ENCODE peak calls at places on chromosomes 2 and 18, in four cellular contexts. X is cardiac muscle cell; L is tibial artery; P is CD8-positive, alpha-beta T cell. A is an unnamed sample. For H3K9me3, the result is how much of the 10 kb centered on the place peaks cover.

GRCh38 chr18:38250981-38251380 is 685.4 kb upstream of the CELF4 start:
- DNase-seq in L (no peak), P (no peak), X (no peak), A (no peak)

GRCh38 chr2:96342085-96342484 is 6.5 kb downstream of the NCAPH start:
- DNase-seq in L (no peak), P (peak), X (no peak), A (no peak)

GRCh38 chr2:109432421-109432820 is 181.3 kb downstream of the SEPTIN10 start:
- DNase-seq in L (no peak), P (no peak), X (no peak), A (no peak)

GRCh38 chr2:215430528-215431187 is 5.2 kb downstream of the FN1 start:
- DNase-seq in X (peak), L (no peak), P (no peak), A (no peak)

GRCh38 chr18:12405066-12405465 is 2.7 kb upstream of the PRELID3A start:
- DNase-seq in X (no peak), L (no peak), P (no peak), A (no peak)

GRCh38 chr2:229611360-229611759 is 103.0 kb downstream of the DNER start:
- DNase-seq in X (no peak), P (no peak), L (no peak), A (no peak)

GRCh38 chr2:11822746-11823411 is 76.4 kb downstream of the LPIN1 start:
- DNase-seq in L (no peak), X (no peak), P (no peak), A (no peak)

GRCh38 chr18:2139676-2140075 is 431.6 kb downstream of the METTL4 start:
- DNase-seq in L (no peak), P (no peak), X (no peak), A (no peak)

GRCh38 chr2:236824836-236825235 is 255.2 kb downstream of the ACKR3 start:
- DNase-seq in P (no peak), L (no peak), X (no peak), A (no peak)

GRCh38 chr18:27865431-27865830 is 311.5 kb downstream of the CDH2 start:
- DNase-seq in P (no peak), L (no peak), X (no peak), A (no peak)

GRCh38 chr2:157321514-157321913 is 4.1 kb downstream of the ERMN start:
- DNase-seq in P (no peak), X (no peak), L (no peak), A (no peak)

DNA sequence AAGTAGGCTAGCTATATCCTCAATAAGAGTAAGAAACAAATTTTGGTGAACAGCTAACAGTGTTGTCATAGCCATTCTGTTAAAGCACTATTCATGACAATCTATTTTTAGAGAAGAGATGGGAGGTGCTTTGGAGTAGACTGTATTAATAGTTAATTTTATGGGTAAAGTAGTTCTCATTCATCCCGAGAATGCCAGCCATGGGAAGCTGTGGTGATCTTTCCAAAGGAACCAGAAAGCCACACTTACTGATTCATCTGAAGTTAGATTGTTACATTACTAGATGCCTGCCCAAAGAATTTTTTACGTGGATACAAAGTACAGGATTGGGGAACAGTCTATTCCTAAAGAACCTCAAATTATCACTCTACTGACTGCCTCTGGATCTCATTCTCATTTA is 74.6 kb downstream of the ZRANB3 start:
- DNase-seq in L (no peak), X (no peak), P (no peak), A (no peak)
- H3K9me3 ChIP-seq in L (under half), X (under half), P (under half), A (under half)

GRCh38 chr2:176079851-176080539 is 3.8 kb downstream of the EVX2 start:
- DNase-seq in X (peak), L (no peak), P (no peak), A (no peak)
- H3K9me3 ChIP-seq in X (under half), L (under half), P (under half), A (under half)

GRCh38 chr2:4247796-4248195 is 544.4 kb downstream of the DCDC2C start:
- DNase-seq in X (no peak), P (no peak), L (no peak), A (no peak)
- H3K9me3 ChIP-seq in X (under half), P (under half), L (under half), A (under half)

DNA sequence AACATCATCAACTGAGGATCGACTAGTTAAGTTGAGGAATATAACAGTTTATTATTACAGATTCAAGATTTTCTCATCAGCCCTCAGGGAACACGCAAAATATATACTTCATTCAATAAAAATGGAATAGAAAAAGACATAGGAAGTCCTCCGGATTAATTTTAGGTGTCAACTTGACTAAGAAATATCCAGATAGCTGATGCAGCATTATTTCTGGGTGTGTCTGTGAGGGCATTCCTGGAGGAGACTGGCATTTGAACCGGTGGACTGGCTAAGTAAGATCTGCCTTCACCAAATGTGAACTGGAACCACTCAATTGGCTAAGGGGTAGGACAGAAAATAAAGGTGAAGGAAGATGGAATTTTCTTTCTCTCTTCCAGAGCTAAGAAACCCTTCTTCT is 845.3 kb downstream of the SOCS6 start:
- DNase-seq in X (no peak), L (no peak), P (no peak), A (no peak)
- H3K9me3 ChIP-seq in X (under half), L (under half), P (under half), A (under half)

DNA sequence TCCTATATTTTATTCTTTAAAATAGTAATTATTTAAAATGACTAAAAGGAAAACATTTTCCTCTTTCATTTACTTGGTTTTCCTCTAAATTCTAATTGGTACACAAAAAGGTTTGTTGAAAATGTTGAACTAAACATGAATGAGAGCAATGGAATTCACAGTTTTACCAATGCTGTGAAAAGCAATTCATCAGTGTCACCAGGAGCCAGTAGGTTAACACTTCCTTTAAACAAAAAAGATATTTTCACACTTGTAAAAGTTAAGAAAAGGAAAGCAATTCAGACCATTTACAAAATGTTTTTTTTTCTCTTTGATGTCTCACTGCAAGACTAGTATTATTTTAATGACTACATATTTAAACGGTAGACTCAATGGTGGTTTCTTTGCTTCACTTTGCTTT is 341.6 kb downstream of the RIT2 start:
- DNase-seq in L (no peak), P (no peak), X (no peak), A (no peak)
- H3K9me3 ChIP-seq in L (under half), P (under half), X (under half), A (under half)

GRCh38 chr2:83572400-83572799 is 886.7 kb downstream of the SUCLG1 start:
- DNase-seq in X (no peak), L (no peak), P (no peak), A (no peak)
- H3K9me3 ChIP-seq in X (under half), L (under half), P (under half), A (under half)

A was measured in adrenal gland.